ENCODE peak calls at places on chromosomes 6 and 20, in seven cellular contexts. O is GM13976, X is HCT116, D is AG09319, V is heart right ventricle, U is fibroblast of the aortic adventitia, T is HFFc6. S is an unnamed sample.

GRCh38 chr20:38961530-38962043 is 557 bp upstream of the DHX35 start:
- DNase-seq in O (no peak), X (no peak), D (no peak), V (no peak), U (no peak), T (no peak), S (no peak)

GRCh38 chr20:44115181-44115580 is 71.8 kb downstream of the JPH2 start:
- DNase-seq in O (no peak), X (no peak), D (no peak), V (no peak), U (no peak), T (no peak), S (no peak)

GRCh38 chr6:13026557-13026956 is 301.8 kb downstream of the TBC1D7 start:
- DNase-seq in O (no peak), X (no peak), D (no peak), V (no peak), U (no peak), T (no peak), S (no peak)

GRCh38 chr6:31689249-31690110 is 8.6 kb upstream of the LY6G5C start:
- DNase-seq in O (peak), X (no peak), D (no peak), V (no peak), U (no peak), T (no peak), S (no peak)

GRCh38 chr20:19628570-19629134 is 129.4 kb upstream of the RIN2 start:
- DNase-seq in O (peak), X (peak), D (peak), V (peak), U (peak), T (peak), S (no peak)

GRCh38 chr6:158286413-158286812 is 25.9 kb upstream of the TULP4 start:
- DNase-seq in O (no peak), X (no peak), D (no peak), V (no peak), U (peak), T (peak), S (no peak)

GRCh38 chr6:55445648-55446204 is 118.5 kb downstream of the GFRAL start:
- DNase-seq in O (no peak), X (peak), D (no peak), V (no peak), U (peak), T (peak), S (no peak)

GRCh38 chr20:21501184-21501583 is 12.7 kb downstream of the NKX2-2 start:
- DNase-seq in O (no peak), X (no peak), D (no peak), V (no peak), U (no peak), T (no peak), S (no peak)

GRCh38 chr6:41074692-41075436 is 2.1 kb downstream of the NFYA start:
- DNase-seq in O (no peak), X (no peak), D (no peak), V (no peak), U (peak), T (peak), S (no peak)

GRCh38 chr6:151847064-151847463 is 39.6 kb downstream of the ESR1 start:
- DNase-seq in O (no peak), X (no peak), D (no peak), V (peak), U (peak), T (no peak), S (no peak)

GRCh38 chr6:170006524-170007467 is 255.4 kb downstream of the ERMARD start:
- DNase-seq in O (no peak), X (no peak), D (no peak), V (no peak), U (no peak), T (no peak), S (no peak)

GRCh38 chr6:148878683-148879082 is 131.9 kb downstream of the UST start:
- DNase-seq in O (peak), X (no peak), D (no peak), V (no peak), U (no peak), T (no peak), S (no peak)

GRCh38 chr6:44113396-44113795 is 13.9 kb downstream of the MRPL14 start:
- DNase-seq in O (no peak), X (no peak), D (no peak), V (no peak), U (no peak), T (no peak), S (no peak)
- TF ChIP-seq CTCF in O (no peak), X (no peak), D (no peak), V (no peak), U (peak), T (peak), S (no peak)

GRCh38 chr6:335572-335971 is 43.3 kb downstream of the DUSP22 start:
- DNase-seq in O (no peak), X (no peak), D (no peak), V (no peak), U (no peak), T (no peak), S (no peak)

GRCh38 chr6:338815-339262 is 46.6 kb downstream of the DUSP22 start:
- DNase-seq in O (no peak), X (no peak), D (no peak), V (no peak), U (peak), T (no peak), S (no peak)

GRCh38 chr6:336159-337114 is 44.1 kb downstream of the DUSP22 start:
- DNase-seq in O (peak), X (no peak), D (no peak), V (no peak), U (no peak), T (no peak), S (no peak)

GRCh38 chr6:339480-339879 is 47.2 kb downstream of the DUSP22 start:
- DNase-seq in O (no peak), X (no peak), D (no peak), V (no peak), U (no peak), T (no peak), S (no peak)

DNA sequence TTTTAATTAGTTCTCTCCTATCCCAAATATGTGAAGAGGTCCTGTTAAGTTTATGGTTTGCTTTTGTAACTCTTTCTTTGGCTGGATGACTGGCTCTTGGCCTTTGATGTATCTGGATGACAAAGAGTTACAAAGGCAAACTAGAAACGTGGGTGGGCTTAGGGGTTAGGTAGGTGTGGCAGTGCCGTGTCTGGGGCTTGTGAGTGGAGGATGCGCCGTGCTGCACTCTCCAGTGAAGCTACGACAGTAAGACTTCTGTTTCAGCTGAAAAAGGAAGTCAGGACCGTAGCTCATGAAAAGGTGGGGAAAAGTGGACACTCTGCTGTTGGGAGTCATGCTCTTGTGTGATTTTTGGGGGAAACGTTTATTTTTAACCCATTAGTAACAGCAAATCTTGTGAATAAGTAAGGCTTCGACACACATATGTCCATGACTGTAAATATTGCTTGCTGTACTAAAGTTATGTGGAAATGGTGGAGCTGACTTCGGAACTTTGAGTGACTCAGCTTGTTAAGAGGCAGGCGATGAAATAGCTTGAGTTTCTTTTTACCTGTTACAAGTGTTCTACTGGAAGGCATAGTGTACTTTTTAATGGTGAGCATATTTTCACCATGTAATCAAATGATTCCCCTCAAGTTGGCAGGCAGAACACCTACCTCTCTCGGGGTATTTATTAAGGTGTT is 45.6 kb downstream of the DUSP22 start:
- DNase-seq in O (no peak), X (no peak), D (no peak), V (no peak), U (no peak), T (no peak), S (no peak)
- TF ChIP-seq CTCF in O (no peak), X (no peak), D (no peak), V (no peak), U (no peak), T (no peak), S (no peak)

DNA sequence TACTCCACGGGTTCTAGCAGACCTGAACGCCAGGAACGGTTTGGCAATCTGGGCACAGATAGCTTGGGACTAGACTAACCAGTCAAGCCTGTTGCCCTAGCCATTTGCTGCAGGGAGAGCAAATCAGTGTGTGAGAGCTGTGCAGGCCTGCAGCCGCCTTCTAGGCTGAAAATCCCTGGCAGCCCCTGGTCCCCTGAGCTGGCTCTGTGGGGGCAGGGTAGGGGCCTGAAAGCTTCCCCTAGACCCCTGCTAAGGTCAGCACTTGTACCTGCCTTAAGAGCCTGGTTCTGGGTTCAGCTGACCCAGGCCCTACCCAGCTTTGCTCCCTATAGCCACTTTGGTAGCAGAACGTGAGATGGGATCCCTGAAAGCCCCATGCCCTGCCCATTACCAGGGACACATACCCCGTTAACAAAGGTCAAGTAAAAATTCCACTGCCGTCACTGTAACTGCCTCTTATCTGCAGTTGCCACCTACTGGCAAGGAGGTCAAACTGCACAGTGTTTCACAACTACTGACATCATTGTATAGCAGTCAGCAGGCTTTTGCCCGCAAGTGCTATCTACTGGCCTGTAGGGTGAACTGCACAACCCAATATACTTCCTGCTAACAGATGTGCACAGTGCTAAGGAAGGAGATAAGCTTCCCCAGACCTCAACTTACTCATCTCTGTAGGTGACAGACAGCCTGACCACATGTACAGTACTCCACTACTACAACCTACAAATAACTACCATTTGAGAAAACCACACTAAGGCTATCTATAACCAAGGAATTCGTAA is 95.1 kb upstream of the OLIG3 start:
- DNase-seq in O (peak), X (peak), D (no peak), V (no peak), U (peak), T (peak), S (no peak)
- TF ChIP-seq CTCF in O (peak), X (peak), D (peak), V (no peak), U (peak), T (peak), S (no peak)

DNA sequence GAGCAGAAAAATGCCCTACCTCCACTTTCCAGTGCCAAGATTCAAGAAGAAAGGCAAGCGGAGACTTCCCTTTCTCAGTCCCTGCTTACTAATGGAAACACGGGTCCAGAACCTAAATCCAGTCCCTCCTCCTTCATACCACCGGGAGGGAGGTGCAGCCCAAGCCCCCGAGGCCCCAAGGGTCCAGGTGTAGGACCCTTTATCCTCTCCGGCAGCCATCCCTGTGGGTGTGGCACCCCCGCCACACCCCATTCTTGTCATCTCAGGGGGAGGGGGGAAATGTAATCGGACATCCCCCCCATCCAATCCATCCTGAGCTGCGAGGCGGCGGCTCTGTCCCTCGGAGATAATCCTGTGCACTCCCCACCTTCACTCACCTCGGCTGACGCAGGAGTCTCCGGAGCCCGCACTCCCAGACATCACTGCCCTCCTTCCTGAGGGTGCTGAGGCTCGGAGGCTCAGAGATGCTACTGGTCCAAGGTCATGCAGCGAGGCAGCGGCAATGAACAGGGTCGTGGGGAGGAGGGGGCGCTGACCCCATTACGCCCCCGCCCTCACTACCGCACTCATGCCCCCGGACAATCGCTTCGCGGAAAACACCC is 620 bp downstream of the ADISSP start:
- DNase-seq in O (no peak), X (no peak), D (no peak), V (peak), U (no peak), T (no peak), S (no peak)
- TF ChIP-seq CTCF in O (no peak), X (no peak), D (no peak), V (no peak), U (no peak), T (no peak), S (no peak)

GRCh38 chr6:27531772-27532459 is 59.0 kb upstream of the ZNF184 start:
- DNase-seq in O (no peak), X (peak), D (no peak), V (no peak), U (no peak), T (peak), S (no peak)
- TF ChIP-seq CTCF in O (no peak), X (no peak), D (no peak), V (no peak), U (no peak), T (no peak), S (no peak)

GRCh38 chr6:85126448-85127178 is 323.3 kb upstream of the NT5E start:
- DNase-seq in O (peak), X (peak), D (peak), V (no peak), U (peak), T (peak), S (no peak)
- TF ChIP-seq CTCF in O (peak), X (peak), D (peak), V (peak), U (peak), T (peak), S (peak)